ENCODE peak calls at places on chromosome 1, in ten cellular contexts. N is LNCaP clone FGC, D is C1 segment of cervical spinal cord, G is globus pallidus, U is EL, C is progenitor cell of endocrine pancreas, S is naive B cell, I is nephron progenitor cell, F is AG08396, Y is ecto neural progenitor cell. M is an unnamed sample.

GRCh38 chr1:51088474-51088873 is 13.6 kb upstream of the C1orf185 start:
- DNase-seq in S (no peak), N (peak), I (no peak), Y (no peak), F (no peak), G (no peak), D (no peak), C (no peak), U (peak), M (no peak)

GRCh38 chr1:186304982-186305949 is 69.8 kb downstream of the TPR start:
- DNase-seq in Y (no peak), I (no peak), F (peak), G (peak), C (no peak), N (peak), U (peak), D (no peak), S (no peak), M (no peak)

GRCh38 chr1:230632273-230632873 is 9.9 kb upstream of the COG2 start:
- DNase-seq in F (peak), U (peak), Y (peak), G (peak), N (peak), I (peak), D (no peak), S (no peak), C (no peak), M (no peak)

GRCh38 chr1:40399984-40400704 is 26.6 kb downstream of the SMAP2 start:
- DNase-seq in F (no peak), D (no peak), G (no peak), S (no peak), U (no peak), Y (no peak), N (no peak), C (no peak), I (no peak), M (no peak)

GRCh38 chr1:13583592-13583963 is at the start of gene PDPN:
- DNase-seq in D (no peak), N (no peak), Y (peak), U (no peak), G (no peak), F (no peak), S (no peak), C (peak), I (peak), M (peak)

GRCh38 chr1:162251102-162251501 is 125.6 kb downstream of the SPATA46 start:
- DNase-seq in Y (no peak), F (no peak), G (no peak), C (no peak), N (no peak), U (no peak), I (no peak), D (no peak), S (no peak), M (no peak)

GRCh38 chr1:183590225-183591191 is at the start of gene NCF2:
- DNase-seq in N (no peak), I (no peak), F (no peak), C (no peak), S (peak), D (peak), U (peak), Y (no peak), G (peak), M (no peak)

GRCh38 chr1:198734323-198735008 is 95.6 kb downstream of the PTPRC start:
- DNase-seq in D (no peak), F (no peak), I (no peak), S (no peak), U (no peak), Y (no peak), N (no peak), G (no peak), C (no peak), M (no peak)

GRCh38 chr1:118960567-118961136 is 27.5 kb downstream of the TBX15 start:
- DNase-seq in U (peak), C (no peak), I (peak), F (no peak), N (no peak), S (no peak), G (no peak), Y (no peak), D (no peak), M (no peak)

GRCh38 chr1:15254521-15254920 is 7.5 kb downstream of the FHAD1 start:
- DNase-seq in Y (no peak), F (no peak), S (no peak), N (no peak), D (no peak), U (no peak), G (no peak), C (no peak), I (no peak), M (no peak)

M was measured in ovary.